ENCODE peak calls at places on chromosomes 5 and 9, in six cellular contexts. One of them, this sample, is unnamed.
A peak's percentile ranks its signal among the peaks of the same experiment; 100 is the strongest.

GRCh38 chr9:25603106-25603505 is 75.1 kb downstream of the TUSC1 start:
- DNase-seq in H1: no peak
- DNase-seq in SK-N-SH: no peak
- DNase-seq in GM12878: no peak
- DNase-seq in HepG2: no peak
- DNase-seq in K562: no peak
- DNase-seq in this sample: no peak

GRCh38 chr5:39370555-39371366 is 6.5 kb upstream of the C9 start:
- DNase-seq in GM12878: no peak
- DNase-seq in SK-N-SH: no peak
- DNase-seq in K562: no peak
- DNase-seq in H1: no peak
- DNase-seq in HepG2: no peak
- DNase-seq in this sample: no peak

GRCh38 chr5:127572930-127573329 is 55.5 kb downstream of the PRRC1 start:
- DNase-seq in SK-N-SH: no peak
- DNase-seq in HepG2: no peak
- DNase-seq in H1: no peak
- DNase-seq in K562: no peak
- DNase-seq in GM12878: no peak
- DNase-seq in this sample: no peak

GRCh38 chr9:806285-807156 is 35.0 kb upstream of the DMRT1 start:
- DNase-seq in H1: no peak
- DNase-seq in SK-N-SH: peak; percentile 33
- DNase-seq in GM12878: peak; percentile 4
- DNase-seq in HepG2: peak; percentile 35
- DNase-seq in K562: no peak
- DNase-seq in this sample: no peak

GRCh38 chr5:55226027-55226933 is 835 bp downstream of the MCIDAS start:
- DNase-seq in H1: peak; percentile 92
- DNase-seq in K562: peak; percentile 83
- DNase-seq in HepG2: peak; percentile 38
- DNase-seq in SK-N-SH: peak; percentile 89
- DNase-seq in GM12878: no peak
- DNase-seq in this sample: peak; percentile 72

GRCh38 chr9:98099898-98100297 is 19.1 kb downstream of the TRIM14 start:
- DNase-seq in GM12878: no peak
- DNase-seq in K562: no peak
- DNase-seq in H1: no peak
- DNase-seq in SK-N-SH: no peak
- DNase-seq in HepG2: no peak
- DNase-seq in this sample: no peak

GRCh38 chr5:134125195-134126015 is 10.9 kb downstream of the TCF7 start:
- DNase-seq in HepG2: no peak
- DNase-seq in GM12878: no peak
- DNase-seq in SK-N-SH: peak; percentile 82
- DNase-seq in K562: no peak
- DNase-seq in H1: no peak
- DNase-seq in this sample: peak; percentile 60

GRCh38 chr9:105241356-105242043 is 3.0 kb upstream of the SLC44A1 start:
- DNase-seq in GM12878: no peak
- DNase-seq in HepG2: no peak
- DNase-seq in K562: no peak
- DNase-seq in H1: no peak
- DNase-seq in SK-N-SH: no peak
- DNase-seq in this sample: no peak

GRCh38 chr5:180699042-180699441 is 40.8 kb downstream of the OR2Y1 start:
- DNase-seq in GM12878: no peak
- DNase-seq in K562: no peak
- DNase-seq in HepG2: no peak
- DNase-seq in SK-N-SH: no peak
- DNase-seq in H1: no peak
- DNase-seq in this sample: no peak

GRCh38 chr9:98691890-98692289 is 16.8 kb downstream of the GABBR2 start:
- DNase-seq in GM12878: no peak
- DNase-seq in SK-N-SH: no peak
- DNase-seq in HepG2: no peak
- DNase-seq in K562: no peak
- DNase-seq in H1: no peak
- DNase-seq in this sample: no peak

GRCh38 chr9:38708759-38709158 is 11.2 kb downstream of the FAM240B start:
- DNase-seq in K562: no peak
- DNase-seq in GM12878: no peak
- DNase-seq in H1: no peak
- DNase-seq in HepG2: no peak
- DNase-seq in SK-N-SH: peak; percentile 37
- DNase-seq in this sample: no peak

GRCh38 chr5:73948289-73948688 is 322.3 kb downstream of the ARHGEF28 start:
- DNase-seq in H1: no peak
- DNase-seq in HepG2: no peak
- DNase-seq in K562: no peak
- DNase-seq in GM12878: no peak
- DNase-seq in SK-N-SH: no peak
- DNase-seq in this sample: no peak

GRCh38 chr5:174166231-174167079 is 120.9 kb downstream of the NSG2 start:
- DNase-seq in K562: no peak
- DNase-seq in HepG2: no peak
- DNase-seq in SK-N-SH: no peak
- DNase-seq in GM12878: no peak
- DNase-seq in H1: no peak
- DNase-seq in this sample: no peak

GRCh38 chr5:1636981-1637638 is 113.3 kb upstream of the LPCAT1 start:
- DNase-seq in SK-N-SH: no peak
- DNase-seq in H1: no peak
- DNase-seq in GM12878: no peak
- DNase-seq in HepG2: no peak
- DNase-seq in K562: no peak
- DNase-seq in this sample: no peak

GRCh38 chr5:88680253-88681132 is 202.5 kb downstream of the MEF2C start:
- DNase-seq in H1: peak; percentile 97
- DNase-seq in HepG2: peak; percentile 13
- DNase-seq in SK-N-SH: peak; percentile 94
- DNase-seq in K562: peak; percentile 87
- DNase-seq in GM12878: no peak
- DNase-seq in this sample: peak; percentile 24

GRCh38 chr5:105619725-105620124 is 2051.0 kb downstream of the EFNA5 start:
- DNase-seq in GM12878: no peak
- DNase-seq in HepG2: no peak
- DNase-seq in H1: no peak
- DNase-seq in K562: no peak
- DNase-seq in SK-N-SH: no peak
- DNase-seq in this sample: no peak

GRCh38 chr5:6225121-6225607 is 153.2 kb downstream of the MED10 start:
- DNase-seq in K562: no peak
- DNase-seq in SK-N-SH: no peak
- DNase-seq in GM12878: no peak
- DNase-seq in HepG2: no peak
- DNase-seq in H1: no peak
- DNase-seq in this sample: no peak

GRCh38 chr5:75016896-75017295 is 35.5 kb downstream of the GCNT4 start:
- DNase-seq in HepG2: no peak
- DNase-seq in GM12878: no peak
- DNase-seq in SK-N-SH: no peak
- DNase-seq in H1: no peak
- DNase-seq in K562: no peak
- DNase-seq in this sample: no peak

GRCh38 chr5:125064610-125065009 is 318.2 kb upstream of the ZNF608 start:
- DNase-seq in GM12878: no peak
- DNase-seq in H1: no peak
- DNase-seq in K562: no peak
- DNase-seq in SK-N-SH: peak; percentile 35
- DNase-seq in HepG2: no peak
- DNase-seq in this sample: no peak

DNA sequence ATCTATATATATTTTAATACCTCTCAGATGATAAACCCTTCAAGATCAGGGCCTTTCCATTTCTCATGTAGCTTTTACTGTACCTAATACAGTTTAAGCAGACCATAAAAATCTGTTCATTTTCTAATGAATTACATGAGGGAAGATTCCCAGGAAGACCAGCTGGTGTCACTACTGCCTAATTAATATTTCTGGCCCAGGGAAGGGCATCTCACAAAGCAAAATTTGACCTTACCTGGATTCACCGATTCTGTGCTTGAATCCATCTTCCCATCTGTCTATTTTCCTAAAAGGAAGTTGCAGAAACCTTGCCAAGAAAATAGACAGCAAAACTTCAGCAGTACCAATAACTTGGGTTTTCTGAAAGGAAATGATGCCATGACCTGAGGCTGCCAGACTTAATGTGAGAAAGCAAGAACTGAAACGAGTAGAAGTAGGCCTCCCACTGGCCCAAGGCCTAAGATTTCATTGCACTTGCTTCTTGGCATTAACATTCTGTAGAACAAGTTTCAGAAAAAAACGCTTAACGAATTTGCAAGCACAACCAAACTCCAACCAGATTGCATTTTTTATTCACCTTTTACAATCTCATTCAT is 83.0 kb upstream of the GLIS3 start:
- DNase-seq in HepG2: no peak
- DNase-seq in K562: no peak
- DNase-seq in GM12878: peak; percentile 40
- DNase-seq in H1: no peak
- DNase-seq in SK-N-SH: peak; percentile 38
- DNase-seq in this sample: peak; percentile 23
- H3K4me2 ChIP-seq in HepG2: no peak overlapping the region
- H3K4me2 ChIP-seq in K562: no peak overlapping the region
- H3K4me2 ChIP-seq in GM12878: no peak overlapping the region
- H3K4me2 ChIP-seq in H1: no peak overlapping the region
- H3K4me2 ChIP-seq in SK-N-SH: no peak overlapping the region
- H3K4me2 ChIP-seq in this sample: no peak overlapping the region

DNA sequence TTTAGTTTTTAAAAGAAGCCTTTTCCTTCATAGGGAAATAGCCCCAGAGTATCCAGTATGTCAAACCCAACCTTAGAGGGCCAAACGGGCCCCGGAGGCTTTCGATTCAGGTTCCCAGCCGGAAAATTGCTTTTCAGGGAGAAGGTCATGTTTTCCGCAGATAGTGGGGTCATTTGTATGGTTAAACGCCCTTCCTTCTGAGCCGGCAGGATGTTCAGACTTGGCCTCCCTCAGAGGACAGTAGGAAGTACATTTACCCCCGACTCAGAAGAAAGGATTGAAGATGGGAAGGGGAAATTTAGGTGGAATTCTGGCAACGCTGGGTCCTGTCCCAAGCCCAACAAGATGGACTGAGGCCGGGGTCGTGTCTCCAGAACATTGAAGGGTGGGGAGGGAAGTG is 195.2 kb downstream of the AOPEP start:
- DNase-seq in H1: no peak
- DNase-seq in SK-N-SH: no peak
- DNase-seq in GM12878: no peak
- DNase-seq in K562: no peak
- DNase-seq in HepG2: no peak
- DNase-seq in this sample: no peak
- TF ChIP-seq YY1 in H1: no peak
- TF ChIP-seq YY1 in SK-N-SH: no peak
- TF ChIP-seq YY1 in GM12878: no peak
- TF ChIP-seq YY1 in K562: no peak
- TF ChIP-seq YY1 in HepG2: no peak
- TF ChIP-seq YY1 in this sample: no peak

DNA sequence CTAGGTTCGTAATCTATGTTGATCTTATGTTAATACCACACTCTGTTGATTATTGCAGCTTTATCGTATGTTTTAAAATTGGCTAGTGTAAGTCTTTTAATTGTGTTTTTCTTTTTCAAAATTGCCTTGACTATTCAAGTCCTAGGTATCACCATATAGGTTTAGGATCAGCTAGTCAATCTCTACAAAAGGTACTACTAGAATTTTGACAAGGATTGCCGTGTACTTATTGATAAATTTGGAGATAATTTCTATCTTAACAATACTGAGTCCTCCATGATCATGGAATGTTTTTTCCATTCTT is 117.9 kb upstream of the PRSS3 start:
- DNase-seq in HepG2: no peak
- DNase-seq in K562: no peak
- DNase-seq in H1: no peak
- DNase-seq in GM12878: no peak
- DNase-seq in SK-N-SH: no peak
- DNase-seq in this sample: no peak
- H3K4me2 ChIP-seq in HepG2: no peak overlapping the region
- H3K4me2 ChIP-seq in K562: peak overlapping the region; percentile 60
- H3K4me2 ChIP-seq in H1: peak overlapping the region; percentile 53
- H3K4me2 ChIP-seq in GM12878: peak overlapping the region; percentile 17
- H3K4me2 ChIP-seq in SK-N-SH: peak overlapping the region; percentile 82
- H3K4me2 ChIP-seq in this sample: no peak overlapping the region

GRCh38 chr9:70413427-70413797 is 1.0 kb downstream of the KLF9 start:
- DNase-seq in SK-N-SH: peak; percentile 82
- DNase-seq in H1: no peak
- DNase-seq in K562: peak; percentile 62
- DNase-seq in HepG2: no peak
- DNase-seq in GM12878: no peak
- DNase-seq in this sample: no peak
- TF ChIP-seq YY1 in SK-N-SH: no peak
- TF ChIP-seq YY1 in H1: no peak
- TF ChIP-seq YY1 in K562: no peak
- TF ChIP-seq YY1 in HepG2: no peak
- TF ChIP-seq YY1 in GM12878: no peak
- TF ChIP-seq YY1 in this sample: no peak